ENCODE peak calls at places on chromosomes 16 and 17, in four cellular contexts. Z is IMR-90, L is keratinocyte, X is K562. J is an unnamed sample.

GRCh38 chr17:82825540-82826124 is 14.2 kb downstream of the ZNF750 start:
- DNase-seq in Z (no peak), L (no peak), X (no peak), J (no peak)

GRCh38 chr16:62035115-62036092 is 834 bp downstream of the CDH8 start:
- DNase-seq in L (no peak), Z (no peak), X (no peak), J (no peak)

GRCh38 chr17:50604470-50604869 is 30.2 kb upstream of the ABCC3 start:
- DNase-seq in Z (peak; percentile 28), X (no peak), L (no peak), J (peak; percentile 88)

GRCh38 chr17:18226284-18226945 is 980 bp downstream of the LLGL1 start:
- DNase-seq in L (no peak), Z (peak; percentile 11), X (no peak), J (no peak)

GRCh38 chr17:17824780-17825614 is 11.8 kb downstream of the SREBF1 start:
- DNase-seq in Z (no peak), L (no peak), X (no peak), J (no peak)

GRCh38 chr17:50519141-50519834 is 11.0 kb downstream of the MYCBPAP start:
- DNase-seq in X (no peak), L (peak; percentile 100), Z (no peak), J (no peak)

GRCh38 chr16:69040144-69040909 is 65.1 kb upstream of the HAS3 start:
- DNase-seq in L (no peak), Z (peak; percentile 58), X (no peak), J (peak; percentile 80)

GRCh38 chr17:17398928-17399926 is 77.6 kb upstream of the MED9 start:
- DNase-seq in Z (no peak), L (no peak), X (no peak), J (no peak)

GRCh38 chr17:38560503-38561318 is 45.0 kb downstream of the SRCIN1 start:
- DNase-seq in L (no peak), X (no peak), Z (peak; percentile 42), J (peak; percentile 32)

GRCh38 chr17:78394209-78394608 is 15.8 kb downstream of the PGS1 start:
- DNase-seq in X (no peak), Z (no peak), L (no peak), J (no peak)

GRCh38 chr16:3022208-3022696 is 1.5 kb downstream of the HCFC1R1 start:
- DNase-seq in Z (peak; percentile 95), L (no peak), X (peak; percentile 50), J (peak; percentile 93)

GRCh38 chr16:116015-116414 is 22.5 kb downstream of the NPRL3 start:
- DNase-seq in X (peak; percentile 51), L (no peak), Z (no peak), J (no peak)

GRCh38 chr16:51766739-51767138 is 615.7 kb upstream of the SALL1 start:
- DNase-seq in L (no peak), X (no peak), Z (peak; percentile 13), J (no peak)

GRCh38 chr16:73549960-73550359 is 502.0 kb upstream of the ZFHX3 start:
- DNase-seq in Z (no peak), L (no peak), X (no peak), J (no peak)

GRCh38 chr16:2719328-2720062 is 529 bp downstream of the PRSS27 start:
- DNase-seq in X (no peak), Z (no peak), L (no peak), J (no peak)

GRCh38 chr16:1560153-1560552 is 26.7 kb downstream of the TMEM204 start:
- DNase-seq in X (no peak), L (no peak), Z (no peak), J (no peak)

GRCh38 chr16:47285001-47285400 is 141.3 kb upstream of the NETO2 start:
- DNase-seq in X (no peak), L (no peak), Z (no peak), J (no peak)

GRCh38 chr17:47862621-47863440 is 11.9 kb upstream of the SP6 start:
- DNase-seq in L (peak; percentile 38), X (no peak), Z (peak; percentile 90), J (no peak)

GRCh38 chr17:68248199-68248825 is 469 bp downstream of the AMZ2 start:
- DNase-seq in X (no peak), Z (peak; percentile 57), L (no peak), J (no peak)

GRCh38 chr16:85571813-85572619 is 41.1 kb upstream of the GSE1 start:
- DNase-seq in L (no peak), X (no peak), Z (no peak), J (no peak)

GRCh38 chr17:4768281-4768680 is 3.4 kb upstream of the TM4SF5 start:
- DNase-seq in L (no peak), X (no peak), Z (no peak), J (no peak)

GRCh38 chr17:4766705-4767104 is 5.0 kb upstream of the TM4SF5 start:
- DNase-seq in L (no peak), X (no peak), Z (no peak), J (no peak)

GRCh38 chr17:4769628-4770027 is 2.1 kb upstream of the TM4SF5 start:
- DNase-seq in X (no peak), Z (no peak), L (no peak), J (no peak)

GRCh38 chr17:4764612-4765011 is 7.1 kb upstream of the TM4SF5 start:
- DNase-seq in Z (no peak), X (no peak), L (no peak), J (no peak)

DNA sequence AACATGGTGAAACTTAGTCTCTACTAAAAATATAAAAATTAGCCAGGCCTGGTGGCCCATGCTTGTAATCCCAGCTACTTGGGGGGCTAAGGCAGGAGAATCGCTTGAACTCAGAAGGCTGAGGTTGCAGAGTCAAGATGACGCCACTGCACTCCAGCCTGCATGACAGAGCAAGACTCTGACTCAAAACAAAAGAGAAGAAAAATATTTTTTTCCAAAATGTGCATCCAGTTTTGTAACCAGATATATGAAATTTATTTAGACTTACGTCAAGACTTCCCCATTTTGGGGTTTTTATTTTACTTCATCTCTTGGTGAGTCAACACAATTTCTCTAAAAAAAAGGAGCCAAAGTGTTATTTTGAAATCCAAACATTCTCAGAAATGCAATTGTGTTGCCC is 5.5 kb upstream of the TM4SF5 start:
- DNase-seq in X (no peak), L (no peak), Z (no peak), J (no peak)
- H3K9me1 ChIP-seq in X (no peaks in the 10 kb centered on the region), L (no peaks in the 10 kb centered on the region), Z (no peaks in the 10 kb centered on the region), J (no peaks in the 10 kb centered on the region)

GRCh38 chr16:87877942-87878507 is 8.7 kb upstream of the SLC7A5 start:
- DNase-seq in L (no peak), X (no peak), Z (no peak), J (no peak)
- TF ChIP-seq CTCF in L (peak; percentile 44), X (peak; percentile 31), Z (peak; percentile 23), J (no peak)

DNA sequence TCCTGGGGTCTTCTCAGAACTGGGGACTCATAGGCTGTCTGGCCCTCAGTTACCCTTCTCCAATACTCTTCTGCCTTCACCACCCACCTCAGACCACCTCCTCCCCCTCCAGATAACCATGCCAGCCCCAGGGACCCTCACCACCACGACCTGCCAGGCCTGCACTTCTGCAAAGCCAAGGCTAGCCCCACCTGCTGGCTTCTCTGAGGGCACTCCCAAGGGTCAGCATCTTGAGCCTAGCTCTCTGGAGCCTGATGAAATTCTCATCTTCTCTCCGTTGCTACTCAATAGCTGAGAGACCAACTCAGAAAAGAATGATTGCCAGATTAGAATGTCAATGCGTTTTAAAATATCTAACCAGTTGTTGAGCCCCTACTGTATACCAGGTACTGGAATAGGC is 56.1 kb upstream of the LYRM9 start:
- DNase-seq in Z (no peak), X (no peak), L (no peak), J (no peak)
- H3K9me1 ChIP-seq in Z (no peaks in the 10 kb centered on the region), X (no peaks in the 10 kb centered on the region), L (no peaks in the 10 kb centered on the region), J (no peaks in the 10 kb centered on the region)

GRCh38 chr16:11914759-11915643 is 755 bp downstream of the GSPT1 start:
- DNase-seq in L (no peak), Z (peak; percentile 28), X (peak; percentile 77), J (peak; percentile 11)
- TF ChIP-seq CTCF in L (no peak), Z (no peak), X (no peak), J (peak; percentile 14)

DNA sequence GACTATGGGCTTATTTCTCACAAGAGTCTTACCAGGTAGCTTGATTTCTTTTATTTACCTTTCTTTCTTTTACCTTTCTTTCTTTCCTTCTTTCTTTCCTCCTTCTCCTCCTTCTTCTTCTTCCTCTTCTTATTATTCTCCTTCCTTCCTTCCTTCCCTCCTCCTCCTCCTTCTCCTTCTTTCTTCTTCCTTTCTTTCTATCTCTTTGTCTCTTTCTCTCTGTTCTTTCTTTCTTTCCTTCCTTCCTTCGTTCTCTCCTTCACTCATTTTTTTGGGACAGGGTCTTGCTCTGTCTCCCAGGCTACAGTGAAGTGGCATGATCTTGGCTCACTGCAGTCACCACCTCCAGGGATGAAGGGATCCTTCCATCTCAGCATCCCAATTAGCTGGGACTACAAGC is 363.6 kb upstream of the MAF start:
- DNase-seq in L (no peak), X (no peak), Z (no peak), J (no peak)
- H3K9me1 ChIP-seq in L (no peaks in the 10 kb centered on the region), X (no peaks in the 10 kb centered on the region), Z (no peaks in the 10 kb centered on the region), J (no peaks in the 10 kb centered on the region)

DNA sequence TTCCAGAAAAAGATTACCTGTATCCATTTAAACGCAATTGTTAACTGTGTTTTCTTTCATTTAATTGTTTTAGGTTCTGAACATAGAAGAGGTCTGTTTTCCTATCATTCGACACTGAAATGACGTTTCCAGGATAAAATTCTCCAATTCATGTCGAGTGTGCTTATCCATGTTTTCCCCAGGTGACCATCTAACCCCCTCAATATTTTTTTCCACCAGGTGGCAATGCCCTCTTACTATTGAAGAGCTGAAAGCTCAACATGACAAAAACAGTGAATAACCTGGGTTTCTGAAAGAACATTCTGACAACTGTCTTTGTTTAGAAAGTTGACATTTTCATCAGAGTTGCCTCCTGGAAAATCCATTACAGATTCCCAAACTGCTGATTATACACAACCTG is 948.7 kb downstream of the KCNJ2 start:
- DNase-seq in L (no peak), X (no peak), Z (peak; percentile 18), J (no peak)
- TF ChIP-seq CTCF in L (peak; percentile 47), X (no peak), Z (peak; percentile 47), J (no peak)

DNA sequence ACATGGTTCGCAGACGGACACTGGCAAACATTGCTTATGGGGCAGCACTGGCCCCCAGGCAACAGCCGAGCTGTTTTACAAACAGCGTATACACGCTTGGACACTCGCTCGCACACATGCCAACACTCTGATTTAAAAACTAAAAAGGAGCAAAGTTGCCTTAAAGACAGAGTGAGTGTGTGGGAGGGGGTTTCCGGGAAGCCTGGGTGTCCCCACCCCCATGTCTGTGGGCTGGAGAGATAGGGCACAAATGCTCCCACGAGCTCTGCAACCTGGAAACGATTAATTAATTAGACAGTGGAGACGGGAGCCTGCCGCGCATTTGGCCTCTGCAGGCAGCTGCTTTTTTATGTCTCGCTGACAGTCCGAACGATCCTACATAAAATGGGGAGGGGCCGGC is 107.9 kb upstream of the ZNF469 start:
- DNase-seq in Z (peak; percentile 23), L (no peak), X (no peak), J (no peak)
- H3K9me1 ChIP-seq in Z (no peaks in the 10 kb centered on the region), L (no peaks in the 10 kb centered on the region), X (no peaks in the 10 kb centered on the region), J (no peaks in the 10 kb centered on the region)